ENCODE peak calls at places on chromosomes 16 and 17, in ten cellular contexts. One of them, this sample, is unnamed.

GRCh38 chr17:4859816-4860625 is 26.9 kb downstream of the MINK1 start:
- DNase-seq in upper lobe of left lung: no peak
- DNase-seq in breast epithelium: no peak
- DNase-seq in tibial nerve: no peak
- DNase-seq in NB4: no peak
- DNase-seq in IMR-90: no peak
- DNase-seq in H1: no peak
- DNase-seq in GM12891: no peak
- DNase-seq in A549: no peak
- DNase-seq in HepG2: no peak
- DNase-seq in this sample: no peak

GRCh38 chr17:60887607-60888028 is 210.0 kb downstream of the BCAS3 start:
- DNase-seq in upper lobe of left lung: no peak
- DNase-seq in A549: no peak
- DNase-seq in tibial nerve: no peak
- DNase-seq in IMR-90: no peak
- DNase-seq in HepG2: no peak
- DNase-seq in NB4: no peak
- DNase-seq in GM12891: no peak
- DNase-seq in H1: no peak
- DNase-seq in breast epithelium: no peak
- DNase-seq in this sample: no peak

GRCh38 chr17:79721993-79722671 is 8.6 kb upstream of the ENPP7 start:
- DNase-seq in breast epithelium: no peak
- DNase-seq in A549: peak
- DNase-seq in upper lobe of left lung: peak
- DNase-seq in H1: no peak
- DNase-seq in tibial nerve: no peak
- DNase-seq in IMR-90: no peak
- DNase-seq in GM12891: no peak
- DNase-seq in NB4: peak
- DNase-seq in HepG2: peak
- DNase-seq in this sample: no peak

GRCh38 chr17:45282683-45283644 is 21.1 kb upstream of the SPATA32 start:
- DNase-seq in tibial nerve: no peak
- DNase-seq in upper lobe of left lung: no peak
- DNase-seq in HepG2: no peak
- DNase-seq in breast epithelium: no peak
- DNase-seq in IMR-90: peak
- DNase-seq in H1: no peak
- DNase-seq in NB4: no peak
- DNase-seq in GM12891: no peak
- DNase-seq in A549: no peak
- DNase-seq in this sample: no peak

GRCh38 chr16:29111421-29111820 is 126.6 kb downstream of the LAT start:
- DNase-seq in A549: no peak
- DNase-seq in GM12891: no peak
- DNase-seq in NB4: no peak
- DNase-seq in upper lobe of left lung: no peak
- DNase-seq in H1: no peak
- DNase-seq in breast epithelium: no peak
- DNase-seq in HepG2: no peak
- DNase-seq in IMR-90: no peak
- DNase-seq in tibial nerve: no peak
- DNase-seq in this sample: no peak

GRCh38 chr16:23286131-23286532 is 16.0 kb upstream of the SCNN1B start:
- DNase-seq in GM12891: no peak
- DNase-seq in A549: no peak
- DNase-seq in IMR-90: peak
- DNase-seq in NB4: no peak
- DNase-seq in HepG2: no peak
- DNase-seq in upper lobe of left lung: no peak
- DNase-seq in H1: no peak
- DNase-seq in tibial nerve: no peak
- DNase-seq in breast epithelium: no peak
- DNase-seq in this sample: no peak

GRCh38 chr17:30599424-30600061 is 122.3 kb downstream of the GOSR1 start:
- DNase-seq in breast epithelium: no peak
- DNase-seq in H1: no peak
- DNase-seq in GM12891: no peak
- DNase-seq in NB4: peak
- DNase-seq in tibial nerve: no peak
- DNase-seq in upper lobe of left lung: no peak
- DNase-seq in A549: no peak
- DNase-seq in IMR-90: no peak
- DNase-seq in HepG2: no peak
- DNase-seq in this sample: no peak

GRCh38 chr16:69188716-69189115 is 1.8 kb downstream of the SNTB2 start:
- DNase-seq in HepG2: no peak
- DNase-seq in IMR-90: peak
- DNase-seq in breast epithelium: no peak
- DNase-seq in tibial nerve: no peak
- DNase-seq in NB4: no peak
- DNase-seq in A549: no peak
- DNase-seq in GM12891: no peak
- DNase-seq in H1: no peak
- DNase-seq in upper lobe of left lung: no peak
- DNase-seq in this sample: no peak

DNA sequence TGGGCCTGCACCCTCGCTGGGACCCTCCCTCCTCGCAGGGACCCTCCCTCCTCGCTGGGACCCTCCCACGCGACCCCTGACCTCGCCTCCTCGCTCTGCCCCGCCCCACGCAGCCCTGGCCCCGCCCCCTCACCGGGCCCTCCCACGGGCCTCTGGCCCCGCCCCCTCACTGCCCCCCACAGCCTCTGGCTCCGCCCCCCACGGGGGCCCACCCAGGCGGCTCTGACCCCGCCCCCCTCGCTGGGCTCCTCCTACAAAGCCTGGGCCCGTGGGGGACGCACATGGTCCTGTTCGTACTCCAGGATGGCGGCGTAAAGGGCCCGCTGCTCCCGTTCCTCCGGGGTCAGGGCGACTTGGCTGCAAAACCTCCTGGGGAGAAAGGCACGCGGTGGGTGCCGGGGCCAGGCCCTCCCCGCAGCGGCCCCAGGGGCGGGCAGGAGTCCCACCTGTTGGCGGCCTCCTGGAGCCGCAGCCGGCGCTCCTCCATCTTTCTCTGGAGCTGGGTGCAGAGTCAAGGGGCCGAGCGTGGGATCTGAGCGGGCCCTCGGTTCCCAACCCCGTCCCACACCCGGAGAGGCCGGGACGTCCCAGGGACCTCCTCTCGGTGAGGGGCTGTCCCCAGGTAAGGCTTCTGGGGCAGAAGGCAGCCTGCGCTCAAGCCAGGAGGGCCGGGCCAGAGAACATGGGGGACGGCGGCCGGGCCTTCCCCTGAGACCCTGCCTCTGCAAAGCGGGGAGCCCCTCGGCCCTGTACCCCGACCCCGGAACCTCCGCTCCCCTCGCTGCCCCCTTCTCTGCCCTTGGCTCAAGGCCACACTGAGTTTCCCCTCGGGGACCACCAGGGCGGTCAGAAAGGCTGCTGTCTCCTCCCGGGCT is 8.9 kb downstream of the VPS9D1 start:
- DNase-seq in H1: peak
- DNase-seq in A549: peak
- DNase-seq in NB4: peak
- DNase-seq in breast epithelium: no peak
- DNase-seq in tibial nerve: no peak
- DNase-seq in HepG2: no peak
- DNase-seq in upper lobe of left lung: peak
- DNase-seq in IMR-90: peak
- DNase-seq in GM12891: peak
- DNase-seq in this sample: no peak
- TF ChIP-seq POLR2A in H1: no peak
- TF ChIP-seq POLR2A in A549: peak
- TF ChIP-seq POLR2A in NB4: peak
- TF ChIP-seq POLR2A in breast epithelium: no peak
- TF ChIP-seq POLR2A in tibial nerve: no peak
- TF ChIP-seq POLR2A in HepG2: no peak
- TF ChIP-seq POLR2A in upper lobe of left lung: no peak
- TF ChIP-seq POLR2A in IMR-90: peak
- TF ChIP-seq POLR2A in GM12891: no peak
- TF ChIP-seq POLR2A in this sample: no peak

GRCh38 chr17:28641579-28641978 is 3.4 kb downstream of the BLTP2 start:
- DNase-seq in upper lobe of left lung: no peak
- DNase-seq in GM12891: no peak
- DNase-seq in HepG2: peak
- DNase-seq in tibial nerve: no peak
- DNase-seq in NB4: no peak
- DNase-seq in IMR-90: no peak
- DNase-seq in breast epithelium: no peak
- DNase-seq in H1: no peak
- DNase-seq in A549: no peak
- DNase-seq in this sample: no peak

GRCh38 chr17:28643979-28644781 is 778 bp downstream of the BLTP2 start:
- DNase-seq in A549: peak
- DNase-seq in HepG2: peak
- DNase-seq in H1: peak
- DNase-seq in NB4: peak
- DNase-seq in IMR-90: peak
- DNase-seq in upper lobe of left lung: no peak
- DNase-seq in GM12891: peak
- DNase-seq in breast epithelium: no peak
- DNase-seq in tibial nerve: peak
- DNase-seq in this sample: peak

GRCh38 chr17:28646039-28646754 is 1.2 kb upstream of the BLTP2 start:
- DNase-seq in H1: no peak
- DNase-seq in HepG2: no peak
- DNase-seq in upper lobe of left lung: no peak
- DNase-seq in GM12891: no peak
- DNase-seq in A549: peak
- DNase-seq in IMR-90: no peak
- DNase-seq in breast epithelium: no peak
- DNase-seq in NB4: no peak
- DNase-seq in tibial nerve: peak
- DNase-seq in this sample: no peak

GRCh38 chr17:28645576-28645939 is 600 bp upstream of the BLTP2 start:
- DNase-seq in A549: no peak
- DNase-seq in tibial nerve: no peak
- DNase-seq in HepG2: no peak
- DNase-seq in H1: no peak
- DNase-seq in breast epithelium: no peak
- DNase-seq in upper lobe of left lung: no peak
- DNase-seq in NB4: no peak
- DNase-seq in GM12891: no peak
- DNase-seq in IMR-90: no peak
- DNase-seq in this sample: no peak

DNA sequence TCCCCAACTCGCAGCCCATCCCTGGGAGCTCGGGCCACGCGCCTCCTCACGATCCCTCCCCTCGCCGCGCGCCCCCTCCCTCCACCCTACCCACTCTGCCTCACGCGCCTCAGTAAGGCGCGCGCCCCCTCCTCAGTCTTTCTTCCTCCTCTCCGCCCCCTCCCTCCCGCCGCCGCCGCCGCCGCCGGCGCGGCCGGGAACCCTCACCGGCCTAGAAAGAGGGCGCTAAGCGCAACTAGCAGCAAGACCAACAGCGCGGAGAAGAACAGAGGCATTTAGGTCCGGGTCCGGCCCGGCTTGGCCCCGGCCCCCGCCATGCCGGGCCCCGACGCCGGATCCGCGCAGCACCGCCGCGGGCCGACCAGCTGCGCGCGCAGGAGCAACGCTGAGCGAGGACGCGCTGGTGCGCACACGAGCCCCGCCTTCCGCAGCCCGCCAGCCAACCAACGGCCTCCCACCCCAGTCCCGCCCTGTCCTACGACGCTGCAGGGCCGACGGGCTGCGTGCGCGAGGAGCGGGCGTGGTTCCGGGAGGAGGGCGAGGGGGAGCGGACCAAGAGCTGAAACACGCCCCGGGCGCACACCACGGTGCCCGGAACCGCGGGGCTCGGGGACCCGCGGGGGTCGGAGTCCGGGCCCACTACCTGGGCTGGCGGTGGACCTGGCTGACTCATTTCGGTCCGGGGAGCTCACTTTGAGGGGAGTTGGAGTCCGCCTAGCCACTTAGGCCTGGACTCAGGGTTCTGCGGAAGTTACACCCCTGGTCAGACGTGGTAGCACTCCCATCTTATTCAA is at the start of gene BLTP2:
- DNase-seq in upper lobe of left lung: peak
- DNase-seq in NB4: peak
- DNase-seq in HepG2: peak
- DNase-seq in breast epithelium: peak
- DNase-seq in GM12891: peak
- DNase-seq in IMR-90: peak
- DNase-seq in H1: peak
- DNase-seq in tibial nerve: peak
- DNase-seq in A549: peak
- DNase-seq in this sample: peak
- TF ChIP-seq POLR2A in upper lobe of left lung: peak
- TF ChIP-seq POLR2A in NB4: peak
- TF ChIP-seq POLR2A in HepG2: peak
- TF ChIP-seq POLR2A in breast epithelium: peak
- TF ChIP-seq POLR2A in GM12891: peak
- TF ChIP-seq POLR2A in IMR-90: peak
- TF ChIP-seq POLR2A in H1: no peak
- TF ChIP-seq POLR2A in tibial nerve: peak
- TF ChIP-seq POLR2A in A549: peak
- TF ChIP-seq POLR2A in this sample: peak

GRCh38 chr17:59620518-59621259 is 994 bp downstream of the CLTC start:
- DNase-seq in tibial nerve: peak
- DNase-seq in H1: no peak
- DNase-seq in upper lobe of left lung: no peak
- DNase-seq in breast epithelium: no peak
- DNase-seq in A549: peak
- DNase-seq in NB4: peak
- DNase-seq in HepG2: peak
- DNase-seq in IMR-90: no peak
- DNase-seq in GM12891: no peak
- DNase-seq in this sample: peak

GRCh38 chr17:59620064-59620359 is 317 bp downstream of the CLTC start:
- DNase-seq in upper lobe of left lung: no peak
- DNase-seq in NB4: no peak
- DNase-seq in breast epithelium: no peak
- DNase-seq in A549: no peak
- DNase-seq in IMR-90: no peak
- DNase-seq in GM12891: no peak
- DNase-seq in HepG2: no peak
- DNase-seq in tibial nerve: no peak
- DNase-seq in H1: no peak
- DNase-seq in this sample: no peak

GRCh38 chr17:59626756-59627155 is 7.1 kb downstream of the CLTC start:
- DNase-seq in IMR-90: no peak
- DNase-seq in tibial nerve: no peak
- DNase-seq in breast epithelium: no peak
- DNase-seq in HepG2: no peak
- DNase-seq in upper lobe of left lung: no peak
- DNase-seq in GM12891: no peak
- DNase-seq in NB4: no peak
- DNase-seq in A549: no peak
- DNase-seq in H1: no peak
- DNase-seq in this sample: no peak

GRCh38 chr17:59621771-59622170 is 2.1 kb downstream of the CLTC start:
- DNase-seq in breast epithelium: no peak
- DNase-seq in A549: no peak
- DNase-seq in tibial nerve: no peak
- DNase-seq in upper lobe of left lung: no peak
- DNase-seq in IMR-90: no peak
- DNase-seq in NB4: no peak
- DNase-seq in GM12891: no peak
- DNase-seq in HepG2: no peak
- DNase-seq in H1: no peak
- DNase-seq in this sample: no peak

GRCh38 chr17:59623151-59623550 is 3.5 kb downstream of the CLTC start:
- DNase-seq in A549: no peak
- DNase-seq in breast epithelium: no peak
- DNase-seq in tibial nerve: no peak
- DNase-seq in HepG2: no peak
- DNase-seq in NB4: no peak
- DNase-seq in IMR-90: no peak
- DNase-seq in H1: no peak
- DNase-seq in upper lobe of left lung: no peak
- DNase-seq in GM12891: no peak
- DNase-seq in this sample: no peak
- TF ChIP-seq POLR2A in A549: no peak
- TF ChIP-seq POLR2A in breast epithelium: no peak
- TF ChIP-seq POLR2A in tibial nerve: no peak
- TF ChIP-seq POLR2A in HepG2: no peak
- TF ChIP-seq POLR2A in NB4: no peak
- TF ChIP-seq POLR2A in IMR-90: no peak
- TF ChIP-seq POLR2A in H1: no peak
- TF ChIP-seq POLR2A in upper lobe of left lung: no peak
- TF ChIP-seq POLR2A in GM12891: no peak
- TF ChIP-seq POLR2A in this sample: no peak

DNA sequence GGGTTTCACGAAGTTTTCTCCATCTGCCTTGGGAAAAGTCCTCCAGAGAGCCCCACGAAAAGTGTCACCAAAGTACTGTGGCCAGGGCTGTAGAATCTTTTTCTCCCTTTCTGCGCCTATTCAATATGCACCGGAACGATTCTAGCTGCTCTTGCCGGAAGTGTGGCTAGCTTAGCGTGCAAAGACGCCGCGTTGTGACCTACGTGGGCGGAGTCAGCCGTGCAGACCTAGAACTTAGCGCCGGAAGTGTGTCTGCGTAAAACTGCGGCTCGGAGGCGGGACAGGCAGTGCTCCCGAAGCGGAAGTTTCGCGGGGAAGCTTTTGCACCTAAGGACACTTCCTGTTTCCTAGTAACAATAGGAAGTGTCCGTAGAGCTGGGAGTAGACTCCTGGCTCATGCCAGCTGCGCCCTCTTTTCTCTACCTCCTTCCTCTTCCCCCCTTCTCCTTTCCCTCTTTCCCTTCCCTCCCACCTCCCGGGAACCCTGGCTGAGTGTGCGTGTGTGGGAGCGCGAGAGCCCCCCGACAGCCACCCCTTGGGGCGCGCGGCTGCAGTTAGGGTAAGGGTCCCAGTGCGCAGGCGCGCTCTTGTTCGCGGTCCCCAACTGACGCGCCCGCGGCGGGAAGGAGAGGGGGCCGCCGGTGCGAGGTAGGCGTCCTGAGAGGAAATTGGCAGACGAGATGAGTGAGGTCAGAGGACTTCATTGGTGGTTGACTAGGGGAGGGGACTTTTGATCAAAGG is at the start of the genes ZNF646 and ZNF668:
- DNase-seq in NB4: peak
- DNase-seq in GM12891: peak
- DNase-seq in A549: peak
- DNase-seq in H1: peak
- DNase-seq in HepG2: peak
- DNase-seq in breast epithelium: peak
- DNase-seq in IMR-90: peak
- DNase-seq in tibial nerve: peak
- DNase-seq in upper lobe of left lung: peak
- DNase-seq in this sample: peak
- TF ChIP-seq POLR2A in NB4: peak
- TF ChIP-seq POLR2A in GM12891: peak
- TF ChIP-seq POLR2A in A549: peak
- TF ChIP-seq POLR2A in H1: peak
- TF ChIP-seq POLR2A in HepG2: peak
- TF ChIP-seq POLR2A in breast epithelium: peak
- TF ChIP-seq POLR2A in IMR-90: peak
- TF ChIP-seq POLR2A in tibial nerve: peak
- TF ChIP-seq POLR2A in upper lobe of left lung: peak
- TF ChIP-seq POLR2A in this sample: peak

This sample was measured in H54.